ENCODE peak calls at places on chromosomes 13 and 19, in nine cellular contexts. M is RWPE1; N is psoas muscle; Y is cardiac fibroblast; W is activated CD8-positive, alpha-beta memory T cell treated with anti-CD3 and anti-CD28 coated beads for 1 hour; Z is HS-27A; F is hypothalamus; U is cardiac septum; O is iris pigment epithelial cell. D is an unnamed sample.

GRCh38 chr19:16160943-16161560 is 12.3 kb downstream of the CIB3 start:
- DNase-seq in M (peak; percentile 91), N (no peak), Y (peak; percentile 77), W (no peak), Z (peak; percentile 76), F (no peak), U (no peak), O (peak; percentile 85), D (no peak)

GRCh38 chr19:46979103-46979769 is 40.4 kb upstream of the NPAS1 start:
- DNase-seq in M (no peak), N (peak; percentile 77), Y (no peak), W (no peak), Z (no peak), F (no peak), U (no peak), O (no peak), D (no peak)

GRCh38 chr13:99432637-99433542 is 68.4 kb upstream of the TM9SF2 start:
- DNase-seq in M (peak; percentile 37), N (peak; percentile 83), Y (peak; percentile 86), W (peak; percentile 53), Z (no peak), F (peak; percentile 7), U (peak; percentile 81), O (peak; percentile 79), D (no peak)

GRCh38 chr13:37669845-37670244 is 71.3 kb upstream of the POSTN start:
- DNase-seq in M (no peak), N (no peak), Y (no peak), W (no peak), Z (no peak), F (no peak), U (no peak), O (no peak), D (no peak)

GRCh38 chr13:84962849-84963248 is 836.4 kb downstream of the SLITRK6 start:
- DNase-seq in M (no peak), N (no peak), Y (no peak), W (no peak), Z (no peak), F (no peak), U (no peak), O (no peak), D (no peak)

GRCh38 chr13:103510007-103510406 is 443.8 kb upstream of the SLC10A2 start:
- DNase-seq in M (no peak), N (peak; percentile 19), Y (no peak), W (no peak), Z (no peak), F (no peak), U (no peak), O (no peak), D (no peak)

GRCh38 chr19:22595918-22596341 is 38.2 kb upstream of the ZNF492 start:
- DNase-seq in M (no peak), N (no peak), Y (no peak), W (no peak), Z (no peak), F (no peak), U (no peak), O (no peak), D (peak; percentile 55)

GRCh38 chr19:6412111-6412999 is 12.3 kb downstream of the KHSRP start:
- DNase-seq in M (no peak), N (peak; percentile 56), Y (peak; percentile 18), W (peak; percentile 38), Z (no peak), F (no peak), U (no peak), O (no peak), D (peak; percentile 55)

GRCh38 chr19:33998302-33998701 is 174.0 kb upstream of the LSM14A start:
- DNase-seq in M (no peak), N (no peak), Y (no peak), W (no peak), Z (no peak), F (no peak), U (no peak), O (no peak), D (no peak)

GRCh38 chr13:35388456-35388855 is 88.0 kb downstream of the MAB21L1 start:
- DNase-seq in M (no peak), N (no peak), Y (peak; percentile 45), W (no peak), Z (no peak), F (no peak), U (no peak), O (no peak), D (no peak)

GRCh38 chr13:100594731-100595130 is 6.1 kb upstream of the GGACT start:
- DNase-seq in M (no peak), N (no peak), Y (no peak), W (no peak), Z (no peak), F (no peak), U (no peak), O (no peak), D (no peak)

GRCh38 chr19:19142347-19142746 is 4.1 kb upstream of the TMEM161A start:
- DNase-seq in M (no peak), N (no peak), Y (no peak), W (no peak), Z (no peak), F (no peak), U (no peak), O (no peak), D (no peak)

GRCh38 chr13:61812286-61812685 is 396.6 kb upstream of the PCDH20 start:
- DNase-seq in M (no peak), N (no peak), Y (no peak), W (no peak), Z (no peak), F (no peak), U (no peak), O (no peak), D (no peak)

GRCh38 chr19:10776900-10777650 is 58.9 kb downstream of the TMED1 start:
- DNase-seq in M (no peak), N (no peak), Y (no peak), W (no peak), Z (no peak), F (no peak), U (no peak), O (no peak), D (no peak)

GRCh38 chr19:49889687-49890348 is 6.9 kb downstream of the IL4I1 start:
- DNase-seq in M (no peak), N (peak; percentile 91), Y (peak; percentile 75), W (peak; percentile 63), Z (no peak), F (peak; percentile 58), U (peak; percentile 90), O (peak; percentile 72), D (no peak)

GRCh38 chr19:11191273-11191755 is 6.0 kb downstream of the KANK2 start:
- DNase-seq in M (peak; percentile 70), N (peak; percentile 91), Y (peak; percentile 87), W (no peak), Z (peak; percentile 66), F (no peak), U (peak; percentile 86), O (peak; percentile 74), D (no peak)

GRCh38 chr13:100490692-100491091 is 97.9 kb downstream of the GGACT start:
- DNase-seq in M (no peak), N (no peak), Y (no peak), W (no peak), Z (no peak), F (no peak), U (no peak), O (no peak), D (no peak)

D was measured in left lobe of liver.